ENCODE peak calls at places on chromosomes 13 and 19, in nine cellular contexts. One of them, this sample, is unnamed.

GRCh38 chr13:28273919-28274318 is 135.6 kb downstream of the PAN3 start:
- DNase-seq in thoracic aorta: no peak
- DNase-seq in activated CD4-positive, alpha-beta T cell treated with anti-CD3 and anti-CD28 coated beads, Interleukin-2, amount 50 U/mL, for 1 hour: no peak
- DNase-seq in tibial nerve: no peak
- DNase-seq in GM03348: no peak
- DNase-seq in stimulated activated CD4-positive, alpha-beta T cell treated with anti-CD3 and anti-CD28 coated beads, Interleukin-15, amount 100 ng/mL, for 24 hours: no peak
- DNase-seq in A549: no peak
- DNase-seq in AG04449: no peak
- DNase-seq in activated naive CD4-positive, alpha-beta T cell: no peak
- DNase-seq in this sample: no peak

GRCh38 chr13:104491951-104492350 is 1425.7 kb upstream of the SLC10A2 start:
- DNase-seq in thoracic aorta: no peak
- DNase-seq in activated CD4-positive, alpha-beta T cell treated with anti-CD3 and anti-CD28 coated beads, Interleukin-2, amount 50 U/mL, for 1 hour: no peak
- DNase-seq in tibial nerve: no peak
- DNase-seq in GM03348: no peak
- DNase-seq in stimulated activated CD4-positive, alpha-beta T cell treated with anti-CD3 and anti-CD28 coated beads, Interleukin-15, amount 100 ng/mL, for 24 hours: no peak
- DNase-seq in A549: no peak
- DNase-seq in AG04449: no peak
- DNase-seq in activated naive CD4-positive, alpha-beta T cell: no peak
- DNase-seq in this sample: no peak

GRCh38 chr19:56091066-56091490 is 30.0 kb downstream of the ZNF787 start:
- DNase-seq in thoracic aorta: no peak
- DNase-seq in activated CD4-positive, alpha-beta T cell treated with anti-CD3 and anti-CD28 coated beads, Interleukin-2, amount 50 U/mL, for 1 hour: no peak
- DNase-seq in tibial nerve: no peak
- DNase-seq in GM03348: no peak
- DNase-seq in stimulated activated CD4-positive, alpha-beta T cell treated with anti-CD3 and anti-CD28 coated beads, Interleukin-15, amount 100 ng/mL, for 24 hours: no peak
- DNase-seq in A549: peak; percentile 33
- DNase-seq in AG04449: no peak
- DNase-seq in activated naive CD4-positive, alpha-beta T cell: no peak
- DNase-seq in this sample: no peak

GRCh38 chr19:41223431-41224234 is 4.6 kb downstream of the AXL start:
- DNase-seq in thoracic aorta: peak; percentile 53
- DNase-seq in activated CD4-positive, alpha-beta T cell treated with anti-CD3 and anti-CD28 coated beads, Interleukin-2, amount 50 U/mL, for 1 hour: no peak
- DNase-seq in tibial nerve: no peak
- DNase-seq in GM03348: peak; percentile 87
- DNase-seq in stimulated activated CD4-positive, alpha-beta T cell treated with anti-CD3 and anti-CD28 coated beads, Interleukin-15, amount 100 ng/mL, for 24 hours: no peak
- DNase-seq in A549: peak; percentile 86
- DNase-seq in AG04449: no peak
- DNase-seq in activated naive CD4-positive, alpha-beta T cell: no peak
- DNase-seq in this sample: no peak

GRCh38 chr19:4298772-4299550 is 3.2 kb downstream of the TMIGD2 start:
- DNase-seq in thoracic aorta: no peak
- DNase-seq in activated CD4-positive, alpha-beta T cell treated with anti-CD3 and anti-CD28 coated beads, Interleukin-2, amount 50 U/mL, for 1 hour: no peak
- DNase-seq in tibial nerve: no peak
- DNase-seq in GM03348: no peak
- DNase-seq in stimulated activated CD4-positive, alpha-beta T cell treated with anti-CD3 and anti-CD28 coated beads, Interleukin-15, amount 100 ng/mL, for 24 hours: no peak
- DNase-seq in A549: no peak
- DNase-seq in AG04449: no peak
- DNase-seq in activated naive CD4-positive, alpha-beta T cell: no peak
- DNase-seq in this sample: no peak

GRCh38 chr19:53519431-53519830 is 18.5 kb upstream of the ZNF331 start:
- DNase-seq in thoracic aorta: no peak
- DNase-seq in activated CD4-positive, alpha-beta T cell treated with anti-CD3 and anti-CD28 coated beads, Interleukin-2, amount 50 U/mL, for 1 hour: no peak
- DNase-seq in tibial nerve: no peak
- DNase-seq in GM03348: no peak
- DNase-seq in stimulated activated CD4-positive, alpha-beta T cell treated with anti-CD3 and anti-CD28 coated beads, Interleukin-15, amount 100 ng/mL, for 24 hours: no peak
- DNase-seq in A549: no peak
- DNase-seq in AG04449: no peak
- DNase-seq in activated naive CD4-positive, alpha-beta T cell: no peak
- DNase-seq in this sample: no peak

GRCh38 chr19:4575978-4576933 is 16.8 kb upstream of the SEMA6B start:
- DNase-seq in thoracic aorta: no peak
- DNase-seq in activated CD4-positive, alpha-beta T cell treated with anti-CD3 and anti-CD28 coated beads, Interleukin-2, amount 50 U/mL, for 1 hour: peak; percentile 67
- DNase-seq in tibial nerve: peak; percentile 56
- DNase-seq in GM03348: peak; percentile 75
- DNase-seq in stimulated activated CD4-positive, alpha-beta T cell treated with anti-CD3 and anti-CD28 coated beads, Interleukin-15, amount 100 ng/mL, for 24 hours: peak; percentile 83
- DNase-seq in A549: peak; percentile 72
- DNase-seq in AG04449: no peak
- DNase-seq in activated naive CD4-positive, alpha-beta T cell: peak; percentile 43
- DNase-seq in this sample: no peak

GRCh38 chr13:112510987-112511715 is 76.8 kb downstream of the TUBGCP3 start:
- DNase-seq in thoracic aorta: no peak
- DNase-seq in activated CD4-positive, alpha-beta T cell treated with anti-CD3 and anti-CD28 coated beads, Interleukin-2, amount 50 U/mL, for 1 hour: no peak
- DNase-seq in tibial nerve: no peak
- DNase-seq in GM03348: no peak
- DNase-seq in stimulated activated CD4-positive, alpha-beta T cell treated with anti-CD3 and anti-CD28 coated beads, Interleukin-15, amount 100 ng/mL, for 24 hours: no peak
- DNase-seq in A549: no peak
- DNase-seq in AG04449: no peak
- DNase-seq in activated naive CD4-positive, alpha-beta T cell: no peak
- DNase-seq in this sample: no peak

GRCh38 chr19:19179548-19180441 is 9.7 kb upstream of the MEF2B start:
- DNase-seq in thoracic aorta: no peak
- DNase-seq in activated CD4-positive, alpha-beta T cell treated with anti-CD3 and anti-CD28 coated beads, Interleukin-2, amount 50 U/mL, for 1 hour: no peak
- DNase-seq in tibial nerve: no peak
- DNase-seq in GM03348: no peak
- DNase-seq in stimulated activated CD4-positive, alpha-beta T cell treated with anti-CD3 and anti-CD28 coated beads, Interleukin-15, amount 100 ng/mL, for 24 hours: no peak
- DNase-seq in A549: no peak
- DNase-seq in AG04449: no peak
- DNase-seq in activated naive CD4-positive, alpha-beta T cell: no peak
- DNase-seq in this sample: no peak